ENCODE peak calls at places on chromosomes 4 and X, in nine cellular contexts. Z is GM10248, S is mucosa of descending colon, W is tibial artery, K is A673, C is pancreas, M is sigmoid colon, B is PC-3, F is suprapubic skin. L is an unnamed sample.

GRCh38 chrX:16712825-16713155 is 321 bp upstream of the CTPS2 start:
- DNase-seq in Z (no peak), S (no peak), W (no peak), K (no peak), C (no peak), M (no peak), B (no peak), F (no peak), L (no peak)

GRCh38 chr4:179625391-179625790 is 2183.2 kb upstream of the AGA start:
- DNase-seq in Z (no peak), S (no peak), W (no peak), K (no peak), C (no peak), M (no peak), B (peak; percentile 2), F (no peak), L (no peak)

GRCh38 chr4:680931-681645 is 6.7 kb downstream of the MYL5 start:
- DNase-seq in Z (peak; percentile 81), S (peak; percentile 80), W (no peak), K (no peak), C (peak; percentile 65), M (peak; percentile 89), B (peak; percentile 52), F (peak; percentile 82), L (peak; percentile 75)

GRCh38 chr4:184805462-184806245 is 20.1 kb downstream of the ACSL1 start:
- DNase-seq in Z (peak; percentile 36), S (peak; percentile 84), W (peak; percentile 67), K (no peak), C (peak; percentile 79), M (no peak), B (peak; percentile 15), F (peak; percentile 82), L (peak; percentile 39)

GRCh38 chr4:165085946-165086345 is 26.7 kb downstream of the TMEM192 start:
- DNase-seq in Z (no peak), S (no peak), W (no peak), K (peak; percentile 20), C (no peak), M (no peak), B (no peak), F (no peak), L (no peak)

GRCh38 chr4:3879681-3880594 is 113.8 kb downstream of the ADRA2C start:
- DNase-seq in Z (no peak), S (no peak), W (peak; percentile 56), K (no peak), C (no peak), M (no peak), B (no peak), F (peak; percentile 67), L (no peak)

GRCh38 chr4:101157415-101158135 is 189.8 kb downstream of the PPP3CA start:
- DNase-seq in Z (no peak), S (no peak), W (no peak), K (no peak), C (no peak), M (no peak), B (no peak), F (no peak), L (no peak)

GRCh38 chr4:85673540-85673939 is 198.6 kb downstream of the ARHGAP24 start:
- DNase-seq in Z (no peak), S (no peak), W (no peak), K (no peak), C (no peak), M (no peak), B (no peak), F (no peak), L (peak; percentile 15)

GRCh38 chr4:168562021-168562691 is 65.3 kb downstream of the PALLD start:
- DNase-seq in Z (no peak), S (no peak), W (no peak), K (peak; percentile 52), C (no peak), M (no peak), B (peak; percentile 70), F (no peak), L (no peak)

GRCh38 chr4:22179124-22179874 is 230.7 kb upstream of the KCNIP4 start:
- DNase-seq in Z (no peak), S (no peak), W (no peak), K (no peak), C (no peak), M (no peak), B (peak; percentile 87), F (no peak), L (no peak)

GRCh38 chr4:106869551-106869950 is 166.6 kb downstream of the DKK2 start:
- DNase-seq in Z (no peak), S (no peak), W (no peak), K (no peak), C (no peak), M (no peak), B (no peak), F (no peak), L (no peak)

GRCh38 chrX:80765226-80765625 is 44.5 kb downstream of the BRWD3 start:
- DNase-seq in Z (no peak), S (no peak), W (no peak), K (no peak), C (no peak), M (no peak), B (peak; percentile 83), F (no peak), L (no peak)

GRCh38 chr4:89283975-89284556 is 23.5 kb downstream of the GPRIN3 start:
- DNase-seq in Z (no peak), S (no peak), W (no peak), K (no peak), C (no peak), M (no peak), B (no peak), F (no peak), L (no peak)

DNA sequence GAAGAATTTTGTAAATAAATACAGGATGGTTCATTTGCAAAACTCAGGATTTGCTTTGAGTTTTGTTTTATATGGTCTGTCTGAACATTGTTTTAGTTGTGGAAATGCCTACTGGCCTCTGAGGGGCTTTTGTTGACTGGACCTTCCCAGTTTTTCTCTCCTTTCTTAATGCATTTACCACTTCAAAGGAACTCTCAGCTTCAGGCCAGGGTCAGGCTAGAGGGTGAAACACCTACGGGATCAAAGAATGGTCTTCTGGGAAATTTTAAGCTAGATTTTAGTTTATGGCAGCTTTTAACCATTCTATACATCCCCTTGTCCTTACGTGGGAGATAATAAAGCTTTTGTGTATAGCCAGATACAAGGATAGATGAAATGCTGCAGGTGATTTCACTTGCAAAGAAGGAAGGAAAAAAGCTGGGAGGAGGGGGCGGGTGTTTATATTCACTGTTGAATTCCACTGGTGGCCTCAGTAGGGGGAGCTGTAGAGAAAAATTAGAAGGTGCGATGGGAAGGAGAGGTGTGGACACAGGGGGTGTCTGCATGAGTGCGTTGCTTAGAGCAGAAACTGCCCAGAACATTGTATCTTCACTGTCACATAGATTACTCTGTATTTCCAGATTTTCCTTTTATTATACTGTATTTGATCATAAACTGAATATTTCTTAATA is 151.8 kb downstream of the TSPAN5 start:
- DNase-seq in Z (no peak), S (no peak), W (no peak), K (peak; percentile 36), C (no peak), M (no peak), B (no peak), F (no peak), L (no peak)
- TF ChIP-seq CTCF in Z (no peak), S (no peak), W (no peak), K (peak; percentile 58), C (no peak), M (no peak), B (peak; percentile 55), F (no peak), L (no peak)

DNA sequence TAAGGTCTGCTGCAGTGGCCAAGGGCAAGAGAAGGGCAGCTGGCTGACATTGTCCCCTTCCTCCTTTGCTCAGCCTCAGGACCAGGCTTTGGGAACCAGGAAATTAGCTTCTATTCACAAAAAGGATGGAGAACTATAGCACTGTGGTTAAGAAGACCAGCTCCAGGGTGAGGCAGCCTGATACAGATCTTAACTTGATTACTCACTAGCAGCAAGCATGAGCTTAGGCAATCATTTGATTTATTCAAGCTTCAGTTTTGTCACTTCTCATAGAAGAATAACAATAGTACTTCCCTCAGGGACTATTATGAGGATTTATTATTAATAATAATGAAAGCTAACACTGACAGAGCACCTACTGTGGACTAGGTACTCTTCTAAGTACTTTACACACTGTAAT is 130.6 kb upstream of the PAK3 start:
- DNase-seq in Z (no peak), S (no peak), W (no peak), K (no peak), C (no peak), M (no peak), B (no peak), F (no peak), L (no peak)
- TF ChIP-seq CTCF in Z (no peak), S (no peak), W (no peak), K (no peak), C (no peak), M (no peak), B (no peak), F (no peak), L (no peak)

GRCh38 chrX:9943420-9943819 is 23.7 kb upstream of the CLDN34 start:
- DNase-seq in Z (no peak), S (no peak), W (no peak), K (no peak), C (no peak), M (no peak), B (no peak), F (no peak), L (peak; percentile 71)

GRCh38 chrX:9952313-9952712 is 14.8 kb upstream of the CLDN34 start:
- DNase-seq in Z (no peak), S (no peak), W (no peak), K (no peak), C (no peak), M (no peak), B (no peak), F (no peak), L (no peak)

GRCh38 chrX:9942086-9942485 is 25.1 kb upstream of the CLDN34 start:
- DNase-seq in Z (peak; percentile 58), S (no peak), W (no peak), K (no peak), C (no peak), M (no peak), B (no peak), F (no peak), L (peak; percentile 90)

GRCh38 chrX:9948406-9948805 is 18.8 kb upstream of the CLDN34 start:
- DNase-seq in Z (no peak), S (no peak), W (no peak), K (peak; percentile 32), C (no peak), M (no peak), B (no peak), F (no peak), L (no peak)

DNA sequence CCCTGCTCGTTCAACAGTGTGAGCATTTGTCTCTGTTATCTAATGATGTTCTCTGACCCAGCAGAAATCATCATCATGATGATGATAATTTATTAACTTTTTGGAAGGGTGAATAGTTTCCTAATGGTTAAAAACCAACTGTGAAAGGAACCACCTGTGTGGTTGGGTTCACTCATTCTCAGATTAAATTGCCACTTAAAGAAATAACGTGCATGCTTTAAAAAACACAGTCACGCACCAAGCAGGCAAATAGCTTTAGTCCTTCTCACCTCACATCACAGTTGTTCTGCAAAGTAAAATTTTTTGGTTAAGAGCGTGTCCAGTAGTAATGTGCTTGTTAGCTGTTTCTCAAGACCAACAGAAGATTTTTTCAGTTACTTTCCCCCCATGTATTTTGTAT is 19.8 kb upstream of the CLDN34 start:
- DNase-seq in Z (no peak), S (no peak), W (no peak), K (no peak), C (no peak), M (no peak), B (no peak), F (no peak), L (no peak)
- TF ChIP-seq CTCF in Z (no peak), S (no peak), W (no peak), K (no peak), C (no peak), M (no peak), B (no peak), F (no peak), L (no peak)

GRCh38 chrX:9966775-9967408 is at the start of gene CLDN34:
- DNase-seq in Z (no peak), S (no peak), W (no peak), K (no peak), C (no peak), M (no peak), B (no peak), F (no peak), L (no peak)
- TF ChIP-seq CTCF in Z (no peak), S (no peak), W (no peak), K (no peak), C (no peak), M (no peak), B (no peak), F (no peak), L (no peak)